ENCODE peak calls at places on chromosomes 1 and 21, in four cellular contexts. M is GM10248, Q is substantia nigra, E is activated T-cell treated with anti-CD3 and anti-CD28 coated beads for 4 hours. R is an unnamed sample.

GRCh38 chr1:3978928-3979325 is 78.9 kb upstream of the C1orf174 start:
- DNase-seq in Q (no peak), E (no peak), M (no peak), R (no peak)

GRCh38 chr21:42496839-42497202 is 797 bp upstream of the RSPH1 start:
- DNase-seq in M (no peak), Q (no peak), E (no peak), R (no peak)

GRCh38 chr1:42176902-42177519 is 12.5 kb upstream of the GUCA2A start:
- DNase-seq in E (no peak), M (peak), Q (no peak), R (peak)

GRCh38 chr1:160205242-160205973 is at the start of gene PEA15:
- DNase-seq in E (peak), Q (peak), M (peak), R (peak)

GRCh38 chr1:208600456-208600855 is 356.3 kb upstream of the PLXNA2 start:
- DNase-seq in Q (no peak), M (no peak), E (no peak), R (no peak)

GRCh38 chr1:203536981-203537455 is 43.1 kb downstream of the OPTC start:
- DNase-seq in Q (no peak), E (no peak), M (no peak), R (no peak)

GRCh38 chr1:2861143-2861987 is 59.9 kb upstream of the TTC34 start:
- DNase-seq in Q (no peak), M (no peak), E (no peak), R (no peak)

GRCh38 chr1:63622847-63623566 is 29.8 kb downstream of the PGM1 start:
- DNase-seq in Q (no peak), E (no peak), M (no peak), R (no peak)

GRCh38 chr1:23177438-23178380 is 9.1 kb upstream of the LUZP1 start:
- DNase-seq in M (peak), E (peak), Q (peak), R (peak)

GRCh38 chr1:159913451-159914192 is 11.7 kb downstream of the TAGLN2 start:
- DNase-seq in Q (no peak), M (no peak), E (no peak), R (no peak)